ENCODE peak calls at places on chromosomes 7 and 10, in six cellular contexts. F is GM12891, L is K562, B is H1, N is HepG2, D is GM12878. O is an unnamed sample.

GRCh38 chr10:91190388-91190870 is 30.0 kb upstream of the PCGF5 start:
- DNase-seq in B (no peak), N (no peak), F (no peak), D (no peak), L (no peak), O (no peak)

GRCh38 chr10:83809001-83809400 is 330.3 kb upstream of the GHITM start:
- DNase-seq in N (no peak), L (no peak), B (no peak), F (no peak), D (no peak), O (no peak)

GRCh38 chr7:29204491-29205281 is 10.1 kb downstream of the CHN2 start:
- DNase-seq in B (no peak), D (no peak), L (no peak), F (no peak), N (peak), O (no peak)

GRCh38 chr7:96699219-96699871 is 10.3 kb downstream of the SEM1 start:
- DNase-seq in F (no peak), B (no peak), N (peak), D (no peak), L (no peak), O (no peak)

GRCh38 chr7:16982640-16983103 is 100.9 kb upstream of the AGR3 start:
- DNase-seq in N (peak), B (no peak), L (peak), F (no peak), D (no peak), O (no peak)

GRCh38 chr7:27697861-27698430 is 35.3 kb upstream of the HIBADH start:
- DNase-seq in B (no peak), N (peak), D (peak), L (no peak), F (peak), O (peak)

GRCh38 chr10:13382759-13383753 is 35.0 kb upstream of the SEPHS1 start:
- DNase-seq in D (no peak), N (no peak), B (no peak), L (peak), F (no peak), O (no peak)

GRCh38 chr7:68699090-68699711 is 899.1 kb upstream of the AUTS2 start:
- DNase-seq in B (no peak), N (no peak), F (no peak), L (no peak), D (no peak), O (no peak)

GRCh38 chr10:43739171-43739570 is 90.5 kb upstream of the ZNF32 start:
- DNase-seq in L (no peak), N (no peak), B (no peak), D (no peak), F (no peak), O (no peak)

GRCh38 chr10:102868976-102869289 is 337 bp upstream of the AS3MT start:
- DNase-seq in N (no peak), B (no peak), F (no peak), L (no peak), D (no peak), O (no peak)

GRCh38 chr10:56269181-56269580 is 91.9 kb downstream of the ZWINT start:
- DNase-seq in L (no peak), N (no peak), F (no peak), B (no peak), D (no peak), O (no peak)

GRCh38 chr7:11787534-11787933 is 44.5 kb downstream of the THSD7A start:
- DNase-seq in N (no peak), B (no peak), D (no peak), L (no peak), F (no peak), O (no peak)

GRCh38 chr7:94355389-94355788 is 39.3 kb upstream of the COL1A2 start:
- DNase-seq in F (no peak), L (no peak), D (no peak), B (no peak), N (no peak), O (no peak)

GRCh38 chr10:98267894-98268693 is at the start of gene LOXL4:
- DNase-seq in D (no peak), N (no peak), F (peak), B (no peak), L (peak), O (peak)

GRCh38 chr7:42151309-42151708 is 85.7 kb downstream of the GLI3 start:
- DNase-seq in N (no peak), L (no peak), B (no peak), F (no peak), D (no peak), O (no peak)

GRCh38 chr10:2508971-2509605 is 558.3 kb upstream of the PFKP start:
- DNase-seq in D (no peak), B (no peak), F (no peak), L (no peak), N (no peak), O (no peak)

DNA sequence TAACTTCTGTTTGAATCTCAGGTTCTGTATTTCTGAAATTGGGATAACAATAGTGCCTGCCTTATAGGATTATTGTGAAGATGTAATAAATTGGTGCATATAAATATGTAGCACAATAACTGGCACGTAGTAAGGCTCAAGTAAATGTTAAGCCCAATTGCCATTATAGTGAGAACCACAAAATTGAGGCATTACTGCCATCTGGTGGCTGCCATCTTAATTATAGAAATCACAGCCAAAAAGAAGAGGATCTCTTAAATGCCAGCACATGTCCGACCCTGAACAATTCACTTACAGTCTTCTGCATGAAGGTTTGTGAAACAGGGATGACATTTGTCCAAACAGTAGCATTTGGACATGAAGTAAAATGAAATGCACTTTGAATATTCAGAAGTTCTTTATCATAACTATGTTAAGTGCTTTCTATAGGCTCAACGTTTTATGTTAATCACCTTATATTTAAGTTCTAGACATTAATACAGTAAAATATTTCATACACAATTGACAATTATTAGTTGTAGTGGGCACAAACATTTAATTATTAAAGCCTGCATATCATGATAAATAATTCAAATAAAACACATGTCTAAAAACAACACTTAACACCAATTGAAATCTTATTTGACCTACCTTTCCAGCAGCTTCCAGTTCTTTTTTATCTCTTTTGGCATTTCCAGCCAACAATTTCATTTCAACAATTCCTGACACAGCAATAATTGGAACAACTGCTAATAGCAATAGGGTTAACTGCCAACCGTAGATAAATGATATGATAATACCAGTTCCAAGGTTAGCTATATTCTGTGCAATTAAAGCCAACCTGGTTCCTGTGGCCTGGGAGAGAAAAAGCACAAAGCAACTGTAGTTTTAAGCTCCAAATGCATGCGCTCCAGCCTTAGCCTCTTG is 58.5 kb downstream of the ABCB4 start:
- DNase-seq in N (peak), D (peak), L (peak), F (peak), B (peak), O (no peak)
- TF ChIP-seq TAF1 in N (no peak), D (no peak), L (no peak), F (no peak), B (no peak), O (no peak)

GRCh38 chr7:155346285-155346684 is 48.6 kb downstream of the INSIG1 start:
- DNase-seq in N (no peak), F (no peak), B (no peak), D (no peak), L (no peak), O (no peak)
- TF ChIP-seq POLR2A in N (no peak), F (no peak), B (no peak), D (no peak), L (no peak), O (no peak)

DNA sequence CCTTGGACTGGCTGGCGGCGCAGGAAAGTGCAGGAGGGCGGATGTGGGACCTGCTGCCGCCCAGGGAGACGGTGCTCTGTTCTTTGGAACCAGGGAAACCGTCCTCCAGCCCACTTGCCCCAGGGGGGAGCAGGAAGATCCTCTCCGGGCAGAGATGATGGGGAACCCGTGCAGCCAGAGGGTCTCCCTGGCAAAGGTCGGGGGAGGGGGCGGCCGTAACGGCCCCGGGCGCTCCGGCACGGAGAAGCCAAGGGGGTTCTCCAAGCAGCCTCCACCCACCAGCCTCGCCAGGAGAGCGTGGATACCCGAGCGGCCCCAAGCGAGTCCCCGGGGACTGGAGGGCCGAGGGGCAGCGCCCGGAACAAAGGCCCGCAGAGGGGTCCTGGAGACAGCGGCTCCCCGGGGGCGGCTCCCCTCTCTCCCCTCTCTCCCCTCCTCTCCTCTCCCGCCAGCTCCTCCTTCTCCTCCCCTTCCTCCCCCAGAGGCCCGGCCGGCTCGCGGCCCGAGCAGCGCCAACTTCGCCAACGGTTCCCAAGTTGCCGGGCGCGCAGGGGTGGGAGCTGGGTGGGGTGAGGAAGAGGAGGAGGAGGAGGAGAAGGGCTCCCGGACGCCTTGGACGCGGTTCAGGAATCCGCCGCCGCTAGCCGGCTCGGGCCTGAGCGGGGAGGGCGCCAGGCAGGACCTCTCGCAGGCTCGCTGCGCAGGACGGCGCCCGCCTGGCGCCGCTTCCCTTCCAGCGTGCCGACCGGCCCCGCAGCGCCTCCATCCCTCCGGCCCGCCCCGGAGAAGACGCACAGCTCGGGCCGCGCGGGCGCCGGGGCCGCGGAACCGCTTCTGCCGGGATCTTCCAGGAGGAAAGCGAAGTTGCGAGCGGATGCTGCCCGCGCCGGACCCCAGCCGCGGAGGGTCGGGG is at the start of gene CHST3:
- DNase-seq in D (no peak), F (peak), N (no peak), B (peak), L (no peak), O (no peak)
- TF ChIP-seq POLR2AphosphoS5 in D (no peak), F (no peak), N (no peak), B (no peak), L (no peak), O (no peak)

GRCh38 chr10:71080381-71081228 is 131.8 kb upstream of the UNC5B start:
- DNase-seq in D (no peak), L (no peak), B (peak), F (no peak), N (no peak), O (no peak)

GRCh38 chr10:71082930-71083329 is 129.4 kb upstream of the UNC5B start:
- DNase-seq in D (no peak), F (no peak), N (no peak), L (no peak), B (peak), O (no peak)

GRCh38 chr10:71083457-71083975 is 128.9 kb upstream of the UNC5B start:
- DNase-seq in F (no peak), D (no peak), L (no peak), N (no peak), B (peak), O (no peak)

GRCh38 chr10:71081229-71081560 is 131.2 kb upstream of the UNC5B start:
- DNase-seq in D (no peak), B (peak), F (no peak), N (no peak), L (no peak), O (no peak)

DNA sequence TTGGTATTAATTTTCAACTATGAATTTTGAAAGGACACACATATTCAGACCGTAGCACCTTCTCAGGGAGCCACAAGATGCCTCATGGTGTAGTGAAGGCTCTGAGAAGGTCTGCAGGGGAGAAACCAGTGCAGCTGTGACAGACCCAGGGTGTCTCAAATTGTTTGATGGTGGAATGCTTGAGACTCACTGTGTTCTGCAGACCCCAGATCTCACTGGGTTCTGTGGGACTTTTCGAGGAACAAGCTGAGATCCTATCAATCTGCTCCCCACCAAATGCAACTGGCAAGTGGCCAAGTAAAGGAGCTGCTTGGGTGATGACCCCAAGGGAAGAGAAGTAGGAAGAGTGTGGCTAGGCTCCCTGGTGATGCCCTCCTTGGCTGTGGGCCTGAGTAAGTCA is 130.5 kb upstream of the UNC5B start:
- DNase-seq in D (no peak), F (no peak), N (no peak), B (peak), L (no peak), O (no peak)
- TF ChIP-seq TAF1 in D (no peak), F (no peak), N (no peak), B (no peak), L (no peak), O (no peak)

GRCh38 chr7:100894860-100895700 is 608 bp downstream of the ACHE start:
- DNase-seq in L (peak), D (no peak), B (peak), N (no peak), F (no peak), O (no peak)

GRCh38 chr7:100895956-100896742 is 461 bp upstream of the ACHE start:
- DNase-seq in L (peak), N (no peak), D (no peak), F (no peak), B (peak), O (no peak)

GRCh38 chr7:100893910-100894763 is 1.6 kb downstream of the ACHE start:
- DNase-seq in F (no peak), L (peak), D (no peak), N (no peak), B (no peak), O (no peak)

GRCh38 chr7:100896743-100897051 is 1.0 kb upstream of the ACHE start:
- DNase-seq in L (no peak), B (no peak), N (no peak), D (no peak), F (no peak), O (no peak)

GRCh38 chr7:100895701-100895955 is at the start of gene ACHE:
- DNase-seq in N (no peak), L (no peak), B (no peak), D (no peak), F (no peak), O (no peak)
- TF ChIP-seq POLR2A in N (no peak), L (no peak), B (no peak), D (no peak), F (no peak), O (no peak)

GRCh38 chr10:78571916-78572315 is 496.9 kb upstream of the ZMIZ1 start:
- DNase-seq in L (no peak), N (no peak), B (no peak), D (no peak), F (no peak), O (no peak)

GRCh38 chr10:78571286-78571685 is 497.5 kb upstream of the ZMIZ1 start:
- DNase-seq in N (no peak), D (no peak), F (no peak), L (no peak), B (no peak), O (no peak)

GRCh38 chr10:78572565-78572964 is 496.2 kb upstream of the ZMIZ1 start:
- DNase-seq in F (no peak), B (no peak), N (no peak), D (no peak), L (no peak), O (no peak)

GRCh38 chr10:78568664-78569063 is 500.1 kb upstream of the ZMIZ1 start:
- DNase-seq in N (no peak), F (no peak), D (no peak), L (no peak), B (no peak), O (no peak)

DNA sequence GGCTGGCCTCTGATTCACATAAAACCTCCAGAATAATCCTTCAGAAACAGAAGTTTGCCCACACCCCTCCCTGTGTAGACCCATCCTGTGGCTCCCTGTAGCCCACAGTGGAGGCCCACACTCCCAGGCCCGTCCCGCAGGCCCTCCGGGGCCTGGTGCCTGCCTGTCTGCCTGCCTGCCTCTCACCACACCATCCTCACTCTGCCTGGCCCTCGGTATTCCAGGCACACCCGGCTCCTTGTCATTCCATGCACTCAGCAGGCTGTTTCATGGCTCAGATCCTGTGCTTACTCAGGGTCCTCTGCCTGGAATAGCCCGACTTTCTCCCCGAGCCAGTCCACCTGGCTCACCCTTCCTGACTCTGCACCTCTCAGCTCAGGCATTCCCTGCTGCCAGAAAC is 498.1 kb upstream of the ZMIZ1 start:
- DNase-seq in L (no peak), B (no peak), N (no peak), F (no peak), D (no peak), O (no peak)
- TF ChIP-seq POLR2AphosphoS5 in L (no peak), B (no peak), N (no peak), F (no peak), D (no peak), O (no peak)

DNA sequence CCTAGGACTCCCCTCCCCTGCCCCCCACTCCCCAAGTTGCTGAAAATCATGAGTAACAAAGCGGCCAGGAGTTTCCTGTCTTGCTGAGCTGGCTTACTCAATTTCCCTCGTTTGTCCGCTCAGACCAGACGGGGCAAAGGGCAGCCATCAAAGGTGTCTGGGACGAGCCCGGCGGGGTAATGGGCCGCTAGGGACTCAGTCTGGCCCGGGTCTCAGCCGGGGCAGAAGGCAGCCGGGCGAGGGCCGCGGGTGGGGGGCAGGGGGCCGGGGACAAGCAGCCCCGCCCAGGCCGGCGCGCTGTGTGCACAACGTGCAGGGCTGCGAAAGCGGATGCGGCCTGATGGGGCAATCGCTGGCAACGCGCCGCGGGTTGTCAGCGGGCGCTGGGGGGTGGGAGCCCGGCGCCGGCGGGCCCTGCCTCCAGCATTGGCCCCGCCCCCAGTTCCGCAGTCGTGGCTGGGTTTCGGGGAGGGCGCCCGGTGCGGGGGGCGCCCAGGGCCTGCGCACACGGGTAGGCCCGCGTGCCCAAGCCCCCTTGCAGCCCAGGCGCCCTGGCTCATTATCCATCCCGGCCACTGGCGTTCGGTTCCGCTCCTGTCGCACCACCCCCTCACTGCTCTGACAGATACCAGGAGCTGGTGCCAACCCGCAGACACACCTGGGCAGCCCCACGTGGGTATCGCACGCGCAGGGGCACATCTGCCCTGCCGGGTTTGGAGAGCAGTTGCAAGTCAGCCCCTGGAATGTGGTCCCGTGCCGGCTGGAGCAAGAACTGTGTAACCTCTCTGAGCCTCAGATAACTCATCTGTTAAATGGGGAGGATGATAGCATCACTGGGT is 35.1 kb downstream of the DNAJB12 start:
- DNase-seq in F (peak), L (peak), N (peak), D (no peak), B (peak), O (peak)
- TF ChIP-seq TAF1 in F (no peak), L (no peak), N (peak), D (peak), B (no peak), O (peak)

DNA sequence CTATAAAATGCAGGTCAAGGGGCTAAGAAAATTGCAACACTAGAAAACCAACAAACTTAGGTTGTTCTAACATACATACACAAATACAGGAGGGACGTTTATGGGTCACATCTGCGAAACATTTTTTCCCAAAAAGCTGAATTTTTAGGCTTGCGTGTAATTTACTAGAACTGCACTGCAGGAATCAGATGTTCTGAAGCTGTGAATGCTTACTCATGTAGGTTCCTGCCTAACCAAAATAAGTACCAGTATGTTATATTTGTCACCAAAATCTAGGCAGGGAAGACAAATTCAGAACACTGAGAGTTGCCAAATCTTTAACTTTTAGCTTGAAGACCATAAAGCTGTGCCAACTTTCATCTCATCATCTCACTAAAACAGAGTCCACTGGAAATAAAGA is 5.8 kb downstream of the UBE2H start:
- DNase-seq in F (no peak), L (no peak), B (no peak), N (no peak), D (no peak), O (no peak)
- TF ChIP-seq POLR2A in F (no peak), L (no peak), B (no peak), N (no peak), D (no peak), O (no peak)

GRCh38 chr7:100101016-100101862 is at the start of the genes AP4M1 and MCM7:
- DNase-seq in N (peak), L (peak), F (peak), B (peak), D (peak), O (peak)
- TF ChIP-seq POLR2AphosphoS5 in N (peak), L (peak), F (peak), B (peak), D (peak), O (peak)